ENCODE peak calls at places on chromosomes 7 and 10, in nine cellular contexts. K is Jurkat, Clone E6-1; J is hepatocyte; X is GM20000; C is left colon; F is H4; D is activated CD4-positive, alpha-beta T cell treated with anti-CD3 and anti-CD28 coated beads for 24 hours; Z is H54; P is nucleus accumbens. W is an unnamed sample.
A peak's percentile ranks its signal among the peaks of the same experiment; 100 is the strongest.

GRCh38 chr7:106031271-106032029 is 68.4 kb downstream of the CDHR3 start:
- DNase-seq in P (peak; percentile 5), X (no peak), K (no peak), C (no peak), J (peak; percentile 26), Z (no peak), F (no peak), D (no peak), W (no peak)

GRCh38 chr7:127578036-127578684 is 7.2 kb downstream of the GCC1 start:
- DNase-seq in J (no peak), X (no peak), C (no peak), Z (no peak), K (no peak), F (peak; percentile 27), D (no peak), P (no peak), W (no peak)

GRCh38 chr7:135977020-135977741 is at the start of gene MTPN:
- DNase-seq in K (peak; percentile 96), P (peak; percentile 93), X (peak; percentile 83), F (peak; percentile 99), J (peak; percentile 99), C (peak; percentile 100), Z (peak; percentile 89), D (peak; percentile 96), W (peak; percentile 99)

GRCh38 chr7:2012044-2012900 is 220.5 kb downstream of the MAD1L1 start:
- DNase-seq in X (no peak), F (no peak), K (no peak), C (no peak), D (no peak), J (no peak), Z (no peak), P (no peak), W (no peak)

GRCh38 chr10:62817120-62817762 is 1.1 kb upstream of the EGR2 start:
- DNase-seq in K (no peak), P (no peak), F (peak; percentile 31), C (peak; percentile 63), Z (no peak), J (peak; percentile 69), D (peak; percentile 49), X (no peak), W (no peak)

GRCh38 chr10:115566867-115567266 is 473.7 kb downstream of the ATRNL1 start:
- DNase-seq in C (no peak), Z (no peak), P (no peak), F (no peak), K (no peak), D (no peak), J (no peak), X (no peak), W (no peak)

GRCh38 chr10:118971876-118972275 is 57.6 kb upstream of the NANOS1 start:
- DNase-seq in J (no peak), C (no peak), K (no peak), Z (no peak), P (no peak), X (no peak), F (no peak), D (no peak), W (no peak)

GRCh38 chr7:73899731-73900142 is 38.8 kb downstream of the TMEM270 start:
- DNase-seq in J (no peak), Z (peak; percentile 76), X (no peak), P (no peak), C (peak; percentile 37), K (no peak), F (peak; percentile 80), D (no peak), W (peak; percentile 88)

GRCh38 chr7:85815511-85815910 is 628.7 kb upstream of the SEMA3D start:
- DNase-seq in C (no peak), Z (no peak), X (no peak), D (no peak), J (no peak), P (no peak), F (no peak), K (no peak), W (no peak)

GRCh38 chr7:99562832-99563231 is 4.4 kb downstream of the ZNF655 start:
- DNase-seq in P (peak; percentile 24), J (peak; percentile 83), F (peak; percentile 97), C (no peak), K (no peak), D (no peak), Z (peak; percentile 75), X (no peak), W (no peak)